ENCODE peak calls at places on chromosomes 3 and 15, in five cellular contexts. One of them, this sample, is unnamed.

GRCh38 chr3:181726351-181727121 is 14.8 kb downstream of the SOX2 start:
- DNase-seq in vagina: no peak
- DNase-seq in lung: no peak
- DNase-seq in mammary epithelial cell: no peak
- DNase-seq in naive thymus-derived CD4-positive, alpha-beta T cell: no peak
- DNase-seq in this sample: peak; percentile 46

GRCh38 chr15:88864861-88865497 is 30.4 kb downstream of the HAPLN3 start:
- DNase-seq in vagina: no peak
- DNase-seq in lung: no peak
- DNase-seq in mammary epithelial cell: no peak
- DNase-seq in naive thymus-derived CD4-positive, alpha-beta T cell: no peak
- DNase-seq in this sample: no peak

GRCh38 chr3:48238506-48239085 is 2.3 kb upstream of the ZNF589 start:
- DNase-seq in vagina: no peak
- DNase-seq in lung: no peak
- DNase-seq in mammary epithelial cell: no peak
- DNase-seq in naive thymus-derived CD4-positive, alpha-beta T cell: no peak
- DNase-seq in this sample: no peak

GRCh38 chr3:50276762-50277101 is 2.2 kb upstream of the LSMEM2 start:
- DNase-seq in vagina: no peak
- DNase-seq in lung: no peak
- DNase-seq in mammary epithelial cell: no peak
- DNase-seq in naive thymus-derived CD4-positive, alpha-beta T cell: no peak
- DNase-seq in this sample: no peak

GRCh38 chr3:141561426-141562034 is 74.7 kb downstream of the RASA2 start:
- DNase-seq in vagina: no peak
- DNase-seq in lung: no peak
- DNase-seq in mammary epithelial cell: peak; percentile 30
- DNase-seq in naive thymus-derived CD4-positive, alpha-beta T cell: peak; percentile 78
- DNase-seq in this sample: no peak

GRCh38 chr15:53872410-53872809 is 105.8 kb upstream of the UNC13C start:
- DNase-seq in vagina: no peak
- DNase-seq in lung: no peak
- DNase-seq in mammary epithelial cell: peak; percentile 16
- DNase-seq in naive thymus-derived CD4-positive, alpha-beta T cell: no peak
- DNase-seq in this sample: no peak

GRCh38 chr15:35630570-35630969 is 84.6 kb upstream of the DPH6 start:
- DNase-seq in vagina: no peak
- DNase-seq in lung: no peak
- DNase-seq in mammary epithelial cell: peak; percentile 44
- DNase-seq in naive thymus-derived CD4-positive, alpha-beta T cell: no peak
- DNase-seq in this sample: no peak

GRCh38 chr3:168863561-168863960 is 767.8 kb upstream of the GOLIM4 start:
- DNase-seq in vagina: no peak
- DNase-seq in lung: no peak
- DNase-seq in mammary epithelial cell: no peak
- DNase-seq in naive thymus-derived CD4-positive, alpha-beta T cell: no peak
- DNase-seq in this sample: no peak

GRCh38 chr3:10883478-10884234 is 67.6 kb downstream of the SLC6A11 start:
- DNase-seq in vagina: no peak
- DNase-seq in lung: no peak
- DNase-seq in mammary epithelial cell: peak; percentile 43
- DNase-seq in naive thymus-derived CD4-positive, alpha-beta T cell: no peak
- DNase-seq in this sample: no peak

GRCh38 chr15:29990035-29990434 is 92.7 kb upstream of the GOLGA8J start:
- DNase-seq in vagina: no peak
- DNase-seq in lung: no peak
- DNase-seq in mammary epithelial cell: no peak
- DNase-seq in naive thymus-derived CD4-positive, alpha-beta T cell: no peak
- DNase-seq in this sample: no peak

GRCh38 chr3:112481342-112481870 is 17.9 kb downstream of the BTLA start:
- DNase-seq in vagina: no peak
- DNase-seq in lung: no peak
- DNase-seq in mammary epithelial cell: no peak
- DNase-seq in naive thymus-derived CD4-positive, alpha-beta T cell: no peak
- DNase-seq in this sample: no peak

GRCh38 chr3:66817946-66818557 is 180.1 kb upstream of the KBTBD8 start:
- DNase-seq in vagina: no peak
- DNase-seq in lung: no peak
- DNase-seq in mammary epithelial cell: no peak
- DNase-seq in naive thymus-derived CD4-positive, alpha-beta T cell: no peak
- DNase-seq in this sample: no peak

GRCh38 chr3:185842241-185842640 is 17.4 kb upstream of the IGF2BP2 start:
- DNase-seq in vagina: no peak
- DNase-seq in lung: no peak
- DNase-seq in mammary epithelial cell: no peak
- DNase-seq in naive thymus-derived CD4-positive, alpha-beta T cell: no peak
- DNase-seq in this sample: no peak

GRCh38 chr3:51703776-51704510 is 2.9 kb upstream of the GRM2 start:
- DNase-seq in vagina: no peak
- DNase-seq in lung: no peak
- DNase-seq in mammary epithelial cell: no peak
- DNase-seq in naive thymus-derived CD4-positive, alpha-beta T cell: no peak
- DNase-seq in this sample: no peak

GRCh38 chr3:6491768-6492167 is 369.1 kb upstream of the GRM7 start:
- DNase-seq in vagina: no peak
- DNase-seq in lung: no peak
- DNase-seq in mammary epithelial cell: no peak
- DNase-seq in naive thymus-derived CD4-positive, alpha-beta T cell: no peak
- DNase-seq in this sample: no peak

GRCh38 chr3:56772926-56773587 is 28.7 kb downstream of the ARHGEF3 start:
- DNase-seq in vagina: no peak
- DNase-seq in lung: no peak
- DNase-seq in mammary epithelial cell: no peak
- DNase-seq in naive thymus-derived CD4-positive, alpha-beta T cell: no peak
- DNase-seq in this sample: no peak

GRCh38 chr3:50885491-50885890 is 210.8 kb downstream of the DOCK3 start:
- DNase-seq in vagina: no peak
- DNase-seq in lung: no peak
- DNase-seq in mammary epithelial cell: peak; percentile 9
- DNase-seq in naive thymus-derived CD4-positive, alpha-beta T cell: no peak
- DNase-seq in this sample: peak; percentile 1

GRCh38 chr15:33581032-33581431 is 270.3 kb downstream of the RYR3 start:
- DNase-seq in vagina: no peak
- DNase-seq in lung: peak; percentile 40
- DNase-seq in mammary epithelial cell: peak; percentile 87
- DNase-seq in naive thymus-derived CD4-positive, alpha-beta T cell: no peak
- DNase-seq in this sample: no peak

GRCh38 chr3:174062923-174063322 is 665.4 kb downstream of the NLGN1 start:
- DNase-seq in vagina: no peak
- DNase-seq in lung: no peak
- DNase-seq in mammary epithelial cell: no peak
- DNase-seq in naive thymus-derived CD4-positive, alpha-beta T cell: no peak
- DNase-seq in this sample: no peak

GRCh38 chr3:170487091-170487490 is 68.4 kb downstream of the CLDN11 start:
- DNase-seq in vagina: no peak
- DNase-seq in lung: no peak
- DNase-seq in mammary epithelial cell: no peak
- DNase-seq in naive thymus-derived CD4-positive, alpha-beta T cell: no peak
- DNase-seq in this sample: no peak

GRCh38 chr3:129527262-129527661 is 1.2 kb upstream of the RHO start:
- DNase-seq in vagina: no peak
- DNase-seq in lung: no peak
- DNase-seq in mammary epithelial cell: no peak
- DNase-seq in naive thymus-derived CD4-positive, alpha-beta T cell: no peak
- DNase-seq in this sample: no peak

GRCh38 chr3:28935141-28935540 is 345.7 kb upstream of the RBMS3 start:
- DNase-seq in vagina: no peak
- DNase-seq in lung: no peak
- DNase-seq in mammary epithelial cell: no peak
- DNase-seq in naive thymus-derived CD4-positive, alpha-beta T cell: no peak
- DNase-seq in this sample: no peak

GRCh38 chr15:62066663-62067447 is at the start of gene C2CD4A:
- DNase-seq in vagina: no peak
- DNase-seq in lung: peak; percentile 82
- DNase-seq in mammary epithelial cell: peak; percentile 70
- DNase-seq in naive thymus-derived CD4-positive, alpha-beta T cell: peak; percentile 52
- DNase-seq in this sample: no peak
- H3K27ac ChIP-seq in vagina: peak within 1 kb of the TSS; percentile 14
- H3K27ac ChIP-seq in lung: no peak within 1 kb of the TSS
- H3K27ac ChIP-seq in mammary epithelial cell: no peak within 1 kb of the TSS
- H3K27ac ChIP-seq in naive thymus-derived CD4-positive, alpha-beta T cell: no peak within 1 kb of the TSS
- H3K27ac ChIP-seq in this sample: no peak within 1 kb of the TSS

GRCh38 chr3:139117883-139118760 is 73.4 kb upstream of the PRR23C start:
- DNase-seq in vagina: peak; percentile 77
- DNase-seq in lung: peak; percentile 19
- DNase-seq in mammary epithelial cell: no peak
- DNase-seq in naive thymus-derived CD4-positive, alpha-beta T cell: no peak
- DNase-seq in this sample: no peak

GRCh38 chr3:139119331-139120025 is 74.8 kb upstream of the PRR23C start:
- DNase-seq in vagina: peak; percentile 78
- DNase-seq in lung: peak; percentile 20
- DNase-seq in mammary epithelial cell: no peak
- DNase-seq in naive thymus-derived CD4-positive, alpha-beta T cell: no peak
- DNase-seq in this sample: no peak

GRCh38 chr3:139117136-139117675 is 72.5 kb upstream of the PRR23C start:
- DNase-seq in vagina: peak; percentile 56
- DNase-seq in lung: no peak
- DNase-seq in mammary epithelial cell: peak; percentile 52
- DNase-seq in naive thymus-derived CD4-positive, alpha-beta T cell: no peak
- DNase-seq in this sample: no peak

GRCh38 chr3:139120336-139120971 is 75.8 kb upstream of the PRR23C start:
- DNase-seq in vagina: peak; percentile 84
- DNase-seq in lung: peak; percentile 24
- DNase-seq in mammary epithelial cell: peak; percentile 44
- DNase-seq in naive thymus-derived CD4-positive, alpha-beta T cell: no peak
- DNase-seq in this sample: no peak

GRCh38 chr3:139118835-139119234 is 74.1 kb upstream of the PRR23C start:
- DNase-seq in vagina: no peak
- DNase-seq in lung: peak; percentile 22
- DNase-seq in mammary epithelial cell: no peak
- DNase-seq in naive thymus-derived CD4-positive, alpha-beta T cell: no peak
- DNase-seq in this sample: no peak
- H3K27ac ChIP-seq in vagina: no peak overlapping the region
- H3K27ac ChIP-seq in lung: no peak overlapping the region
- H3K27ac ChIP-seq in mammary epithelial cell: no peak overlapping the region
- H3K27ac ChIP-seq in naive thymus-derived CD4-positive, alpha-beta T cell: no peak overlapping the region
- H3K27ac ChIP-seq in this sample: no peak overlapping the region

DNA sequence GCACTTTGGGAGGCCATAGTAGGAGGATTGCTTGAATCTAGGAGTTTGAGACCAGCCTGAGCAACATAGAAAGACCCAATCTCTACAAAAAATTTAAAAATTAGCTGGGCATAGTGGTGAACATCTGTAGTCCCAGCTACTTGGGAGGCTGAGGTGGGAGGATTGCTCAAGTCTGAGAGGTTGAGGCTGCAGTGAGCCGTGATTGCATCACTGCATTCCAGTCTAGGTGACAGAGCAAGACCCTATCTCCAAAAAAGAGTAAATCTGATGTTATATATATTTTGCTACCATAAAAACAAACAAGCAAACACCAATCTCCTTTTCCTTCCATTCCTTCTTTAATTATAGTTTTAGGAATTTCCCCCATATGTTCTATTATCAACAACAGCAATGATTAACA is 74.2 kb upstream of the RNU6-1 start:
- DNase-seq in vagina: no peak
- DNase-seq in lung: no peak
- DNase-seq in mammary epithelial cell: no peak
- DNase-seq in naive thymus-derived CD4-positive, alpha-beta T cell: no peak
- DNase-seq in this sample: no peak
- H3K27ac ChIP-seq in vagina: peak overlapping the region; percentile 72
- H3K27ac ChIP-seq in lung: no peak overlapping the region
- H3K27ac ChIP-seq in mammary epithelial cell: no peak overlapping the region
- H3K27ac ChIP-seq in naive thymus-derived CD4-positive, alpha-beta T cell: no peak overlapping the region
- H3K27ac ChIP-seq in this sample: no peak overlapping the region

GRCh38 chr15:90864507-90864906 is 3.9 kb upstream of the FURIN start:
- DNase-seq in vagina: no peak
- DNase-seq in lung: no peak
- DNase-seq in mammary epithelial cell: no peak
- DNase-seq in naive thymus-derived CD4-positive, alpha-beta T cell: no peak
- DNase-seq in this sample: no peak
- H3K27ac ChIP-seq in vagina: no peak overlapping the region
- H3K27ac ChIP-seq in lung: no peak overlapping the region
- H3K27ac ChIP-seq in mammary epithelial cell: no peak overlapping the region
- H3K27ac ChIP-seq in naive thymus-derived CD4-positive, alpha-beta T cell: no peak overlapping the region
- H3K27ac ChIP-seq in this sample: no peak overlapping the region

This sample was measured in substantia nigra.